ENCODE peak calls at places on chromosomes 7 and 10, in six cellular contexts. T is CD8-positive, alpha-beta memory T cell; C is stimulated activated CD8-positive, alpha-beta memory T cell treated with anti-CD3 and anti-CD28 coated beads, Interleukin-4, amount 100 ng/mL, for 4 hours; Q is Peyer's patch; X is NCI-H524; D is Daoy. G is an unnamed sample.

GRCh38 chr10:29866356-29866755 is 193.0 kb downstream of the JCAD start:
- DNase-seq in D (no peak), T (no peak), C (no peak), X (no peak), Q (no peak), G (no peak)

GRCh38 chr7:159207398-159207797 is 62.7 kb upstream of the VIPR2 start:
- DNase-seq in C (no peak), D (no peak), Q (no peak), T (no peak), X (no peak), G (no peak)

GRCh38 chr7:46035166-46035565 is 114.1 kb upstream of the IGFBP3 start:
- DNase-seq in Q (no peak), C (no peak), T (no peak), X (no peak), D (peak), G (no peak)

GRCh38 chr7:47405286-47405904 is 176.5 kb downstream of the TNS3 start:
- DNase-seq in Q (no peak), X (no peak), D (no peak), C (no peak), T (no peak), G (no peak)

GRCh38 chr7:30583181-30583580 is 11.5 kb upstream of the GARS1 start:
- DNase-seq in C (no peak), Q (no peak), T (no peak), D (no peak), X (no peak), G (no peak)

GRCh38 chr7:123242467-123243097 is 42.8 kb upstream of the SLC13A1 start:
- DNase-seq in Q (no peak), T (no peak), X (no peak), D (no peak), C (no peak), G (no peak)

GRCh38 chr10:22615819-22616499 is 98.4 kb downstream of the PIP4K2A start:
- DNase-seq in D (peak), Q (peak), X (no peak), C (no peak), T (no peak), G (no peak)

GRCh38 chr7:46170021-46170420 is 248.9 kb upstream of the IGFBP3 start:
- DNase-seq in T (no peak), D (no peak), C (no peak), Q (no peak), X (no peak), G (no peak)

GRCh38 chr7:51133992-51134391 is 182.6 kb downstream of the COBL start:
- DNase-seq in Q (no peak), T (no peak), D (no peak), C (no peak), X (no peak), G (no peak)

GRCh38 chr10:60414877-60415585 is 25.4 kb upstream of the ANK3 start:
- DNase-seq in X (peak), T (no peak), C (no peak), Q (no peak), D (peak), G (no peak)

GRCh38 chr7:41881313-41882130 is 178.6 kb upstream of the INHBA start:
- DNase-seq in D (peak), X (no peak), C (peak), T (peak), Q (no peak), G (no peak)

GRCh38 chr10:20879136-20879535 is 18.0 kb downstream of the NEBL start:
- DNase-seq in X (no peak), T (no peak), D (no peak), C (no peak), Q (no peak), G (no peak)

GRCh38 chr7:128860158-128861073 is 2.2 kb upstream of the ATP6V1F start:
- DNase-seq in C (no peak), X (peak), T (no peak), D (no peak), Q (no peak), G (no peak)

GRCh38 chr10:2150315-2150714 is 413.0 kb upstream of the ADARB2 start:
- DNase-seq in T (no peak), X (no peak), C (no peak), Q (no peak), D (peak), G (no peak)

GRCh38 chr7:131249003-131249402 is 78.7 kb upstream of the MKLN1 start:
- DNase-seq in D (peak), X (no peak), Q (no peak), C (no peak), T (no peak), G (no peak)

GRCh38 chr10:80191589-80192270 is 13.6 kb downstream of the ANXA11 start:
- DNase-seq in X (no peak), C (no peak), D (no peak), Q (peak), T (no peak), G (no peak)